ENCODE peak calls at places on chromosomes 11 and 22, in nine cellular contexts. One of them, this sample, is unnamed.

GRCh38 chr11:78562398-78562797 is 12.3 kb downstream of the NARS2 start:
- DNase-seq in RCC 7860: peak
- DNase-seq in stimulated activated CD4-positive, alpha-beta T cell treated with anti-CD3 and anti-CD28 coated beads, Interleukin-1b, Interleukin-23, amount 100 ng/mL, for 1 hour: no peak
- DNase-seq in ovary: no peak
- DNase-seq in iris pigment epithelial cell: peak
- DNase-seq in NCI-H1105 treated with DMSO at 0.1 percent for 48 hours: no peak
- DNase-seq in KG1: no peak
- DNase-seq in pancreas: no peak
- DNase-seq in fibroblast of mammary gland: peak
- DNase-seq in this sample: no peak

GRCh38 chr11:61787928-61788491 is 4.4 kb downstream of the TMEM258 start:
- DNase-seq in pancreas: no peak
- DNase-seq in ovary: no peak
- DNase-seq in NCI-H1105 treated with DMSO at 0.1 percent for 48 hours: peak
- DNase-seq in iris pigment epithelial cell: peak
- DNase-seq in KG1: peak
- DNase-seq in RCC 7860: peak
- DNase-seq in fibroblast of mammary gland: peak
- DNase-seq in stimulated activated CD4-positive, alpha-beta T cell treated with anti-CD3 and anti-CD28 coated beads, Interleukin-1b, Interleukin-23, amount 100 ng/mL, for 1 hour: no peak
- DNase-seq in this sample: no peak

GRCh38 chr22:40789131-40789530 is 30.0 kb downstream of the SLC25A17 start:
- DNase-seq in NCI-H1105 treated with DMSO at 0.1 percent for 48 hours: no peak
- DNase-seq in RCC 7860: no peak
- DNase-seq in fibroblast of mammary gland: no peak
- DNase-seq in KG1: no peak
- DNase-seq in pancreas: no peak
- DNase-seq in ovary: no peak
- DNase-seq in stimulated activated CD4-positive, alpha-beta T cell treated with anti-CD3 and anti-CD28 coated beads, Interleukin-1b, Interleukin-23, amount 100 ng/mL, for 1 hour: no peak
- DNase-seq in iris pigment epithelial cell: no peak
- DNase-seq in this sample: no peak

GRCh38 chr22:31488988-31489617 is 539 bp downstream of the EIF4ENIF1 start:
- DNase-seq in iris pigment epithelial cell: peak
- DNase-seq in pancreas: peak
- DNase-seq in RCC 7860: no peak
- DNase-seq in KG1: no peak
- DNase-seq in ovary: peak
- DNase-seq in NCI-H1105 treated with DMSO at 0.1 percent for 48 hours: no peak
- DNase-seq in stimulated activated CD4-positive, alpha-beta T cell treated with anti-CD3 and anti-CD28 coated beads, Interleukin-1b, Interleukin-23, amount 100 ng/mL, for 1 hour: peak
- DNase-seq in fibroblast of mammary gland: no peak
- DNase-seq in this sample: no peak

GRCh38 chr11:561148-562003 is 606 bp downstream of the RASSF7 start:
- DNase-seq in ovary: no peak
- DNase-seq in iris pigment epithelial cell: peak
- DNase-seq in stimulated activated CD4-positive, alpha-beta T cell treated with anti-CD3 and anti-CD28 coated beads, Interleukin-1b, Interleukin-23, amount 100 ng/mL, for 1 hour: no peak
- DNase-seq in NCI-H1105 treated with DMSO at 0.1 percent for 48 hours: no peak
- DNase-seq in KG1: no peak
- DNase-seq in fibroblast of mammary gland: no peak
- DNase-seq in RCC 7860: peak
- DNase-seq in pancreas: peak
- DNase-seq in this sample: no peak

GRCh38 chr11:69867076-69868002 is 48.1 kb upstream of the FGF3 start:
- DNase-seq in fibroblast of mammary gland: peak
- DNase-seq in pancreas: no peak
- DNase-seq in KG1: no peak
- DNase-seq in NCI-H1105 treated with DMSO at 0.1 percent for 48 hours: no peak
- DNase-seq in ovary: no peak
- DNase-seq in iris pigment epithelial cell: peak
- DNase-seq in stimulated activated CD4-positive, alpha-beta T cell treated with anti-CD3 and anti-CD28 coated beads, Interleukin-1b, Interleukin-23, amount 100 ng/mL, for 1 hour: no peak
- DNase-seq in RCC 7860: peak
- DNase-seq in this sample: no peak

GRCh38 chr11:69636512-69636866 is 4.5 kb upstream of the CCND1 start:
- DNase-seq in iris pigment epithelial cell: peak
- DNase-seq in KG1: no peak
- DNase-seq in stimulated activated CD4-positive, alpha-beta T cell treated with anti-CD3 and anti-CD28 coated beads, Interleukin-1b, Interleukin-23, amount 100 ng/mL, for 1 hour: no peak
- DNase-seq in pancreas: peak
- DNase-seq in fibroblast of mammary gland: peak
- DNase-seq in RCC 7860: no peak
- DNase-seq in ovary: peak
- DNase-seq in NCI-H1105 treated with DMSO at 0.1 percent for 48 hours: no peak
- DNase-seq in this sample: no peak

GRCh38 chr22:49924113-49924833 is 5.8 kb downstream of the CRELD2 start:
- DNase-seq in KG1: no peak
- DNase-seq in RCC 7860: no peak
- DNase-seq in ovary: no peak
- DNase-seq in stimulated activated CD4-positive, alpha-beta T cell treated with anti-CD3 and anti-CD28 coated beads, Interleukin-1b, Interleukin-23, amount 100 ng/mL, for 1 hour: no peak
- DNase-seq in NCI-H1105 treated with DMSO at 0.1 percent for 48 hours: no peak
- DNase-seq in fibroblast of mammary gland: no peak
- DNase-seq in pancreas: no peak
- DNase-seq in iris pigment epithelial cell: no peak
- DNase-seq in this sample: no peak

GRCh38 chr22:49801391-49802060 is 26.1 kb downstream of the BRD1 start:
- DNase-seq in iris pigment epithelial cell: no peak
- DNase-seq in RCC 7860: no peak
- DNase-seq in KG1: no peak
- DNase-seq in ovary: no peak
- DNase-seq in pancreas: no peak
- DNase-seq in stimulated activated CD4-positive, alpha-beta T cell treated with anti-CD3 and anti-CD28 coated beads, Interleukin-1b, Interleukin-23, amount 100 ng/mL, for 1 hour: no peak
- DNase-seq in fibroblast of mammary gland: no peak
- DNase-seq in NCI-H1105 treated with DMSO at 0.1 percent for 48 hours: no peak
- DNase-seq in this sample: no peak

GRCh38 chr11:73167555-73167954 is 25.4 kb upstream of the FCHSD2 start:
- DNase-seq in iris pigment epithelial cell: no peak
- DNase-seq in RCC 7860: no peak
- DNase-seq in KG1: no peak
- DNase-seq in pancreas: no peak
- DNase-seq in fibroblast of mammary gland: no peak
- DNase-seq in ovary: peak
- DNase-seq in NCI-H1105 treated with DMSO at 0.1 percent for 48 hours: no peak
- DNase-seq in stimulated activated CD4-positive, alpha-beta T cell treated with anti-CD3 and anti-CD28 coated beads, Interleukin-1b, Interleukin-23, amount 100 ng/mL, for 1 hour: no peak
- DNase-seq in this sample: no peak

GRCh38 chr11:10683429-10683828 is 10.1 kb downstream of the IRAG1 start:
- DNase-seq in stimulated activated CD4-positive, alpha-beta T cell treated with anti-CD3 and anti-CD28 coated beads, Interleukin-1b, Interleukin-23, amount 100 ng/mL, for 1 hour: no peak
- DNase-seq in ovary: no peak
- DNase-seq in RCC 7860: no peak
- DNase-seq in NCI-H1105 treated with DMSO at 0.1 percent for 48 hours: no peak
- DNase-seq in pancreas: no peak
- DNase-seq in KG1: no peak
- DNase-seq in iris pigment epithelial cell: no peak
- DNase-seq in fibroblast of mammary gland: no peak
- DNase-seq in this sample: no peak

GRCh38 chr11:64537876-64538275 is 53.1 kb upstream of the SLC22A12 start:
- DNase-seq in fibroblast of mammary gland: no peak
- DNase-seq in NCI-H1105 treated with DMSO at 0.1 percent for 48 hours: no peak
- DNase-seq in iris pigment epithelial cell: no peak
- DNase-seq in pancreas: no peak
- DNase-seq in ovary: no peak
- DNase-seq in RCC 7860: no peak
- DNase-seq in KG1: no peak
- DNase-seq in stimulated activated CD4-positive, alpha-beta T cell treated with anti-CD3 and anti-CD28 coated beads, Interleukin-1b, Interleukin-23, amount 100 ng/mL, for 1 hour: no peak
- DNase-seq in this sample: peak

GRCh38 chr11:116972692-116973091 is 125.5 kb downstream of the SIK3 start:
- DNase-seq in ovary: no peak
- DNase-seq in NCI-H1105 treated with DMSO at 0.1 percent for 48 hours: no peak
- DNase-seq in stimulated activated CD4-positive, alpha-beta T cell treated with anti-CD3 and anti-CD28 coated beads, Interleukin-1b, Interleukin-23, amount 100 ng/mL, for 1 hour: no peak
- DNase-seq in pancreas: no peak
- DNase-seq in KG1: no peak
- DNase-seq in RCC 7860: no peak
- DNase-seq in iris pigment epithelial cell: no peak
- DNase-seq in fibroblast of mammary gland: no peak
- DNase-seq in this sample: no peak

GRCh38 chr22:38201371-38201717 is 450 bp upstream of the MAFF start:
- DNase-seq in ovary: no peak
- DNase-seq in fibroblast of mammary gland: no peak
- DNase-seq in iris pigment epithelial cell: no peak
- DNase-seq in NCI-H1105 treated with DMSO at 0.1 percent for 48 hours: no peak
- DNase-seq in stimulated activated CD4-positive, alpha-beta T cell treated with anti-CD3 and anti-CD28 coated beads, Interleukin-1b, Interleukin-23, amount 100 ng/mL, for 1 hour: no peak
- DNase-seq in RCC 7860: no peak
- DNase-seq in KG1: no peak
- DNase-seq in pancreas: no peak
- DNase-seq in this sample: no peak

GRCh38 chr22:31897842-31898241 is 46.5 kb upstream of the YWHAH start:
- DNase-seq in RCC 7860: no peak
- DNase-seq in NCI-H1105 treated with DMSO at 0.1 percent for 48 hours: no peak
- DNase-seq in pancreas: no peak
- DNase-seq in iris pigment epithelial cell: no peak
- DNase-seq in fibroblast of mammary gland: peak
- DNase-seq in stimulated activated CD4-positive, alpha-beta T cell treated with anti-CD3 and anti-CD28 coated beads, Interleukin-1b, Interleukin-23, amount 100 ng/mL, for 1 hour: no peak
- DNase-seq in KG1: no peak
- DNase-seq in ovary: no peak
- DNase-seq in this sample: no peak

GRCh38 chr11:2577071-2578005 is 122.5 kb downstream of the KCNQ1OT1 start:
- DNase-seq in RCC 7860: no peak
- DNase-seq in NCI-H1105 treated with DMSO at 0.1 percent for 48 hours: no peak
- DNase-seq in ovary: peak
- DNase-seq in pancreas: peak
- DNase-seq in KG1: no peak
- DNase-seq in stimulated activated CD4-positive, alpha-beta T cell treated with anti-CD3 and anti-CD28 coated beads, Interleukin-1b, Interleukin-23, amount 100 ng/mL, for 1 hour: no peak
- DNase-seq in fibroblast of mammary gland: no peak
- DNase-seq in iris pigment epithelial cell: no peak
- DNase-seq in this sample: no peak

GRCh38 chr11:92211576-92212167 is 12.9 kb upstream of the FAT3 start:
- DNase-seq in fibroblast of mammary gland: peak
- DNase-seq in ovary: no peak
- DNase-seq in pancreas: no peak
- DNase-seq in KG1: no peak
- DNase-seq in RCC 7860: no peak
- DNase-seq in iris pigment epithelial cell: peak
- DNase-seq in NCI-H1105 treated with DMSO at 0.1 percent for 48 hours: peak
- DNase-seq in stimulated activated CD4-positive, alpha-beta T cell treated with anti-CD3 and anti-CD28 coated beads, Interleukin-1b, Interleukin-23, amount 100 ng/mL, for 1 hour: no peak
- DNase-seq in this sample: no peak

GRCh38 chr22:33650244-33650643 is 270.0 kb downstream of the LARGE1 start:
- DNase-seq in fibroblast of mammary gland: no peak
- DNase-seq in ovary: no peak
- DNase-seq in iris pigment epithelial cell: no peak
- DNase-seq in pancreas: no peak
- DNase-seq in stimulated activated CD4-positive, alpha-beta T cell treated with anti-CD3 and anti-CD28 coated beads, Interleukin-1b, Interleukin-23, amount 100 ng/mL, for 1 hour: no peak
- DNase-seq in NCI-H1105 treated with DMSO at 0.1 percent for 48 hours: no peak
- DNase-seq in KG1: no peak
- DNase-seq in RCC 7860: no peak
- DNase-seq in this sample: no peak

GRCh38 chr11:7630002-7630401 is 43.3 kb downstream of the CYB5R2 start:
- DNase-seq in fibroblast of mammary gland: no peak
- DNase-seq in RCC 7860: no peak
- DNase-seq in ovary: no peak
- DNase-seq in KG1: no peak
- DNase-seq in pancreas: no peak
- DNase-seq in iris pigment epithelial cell: no peak
- DNase-seq in NCI-H1105 treated with DMSO at 0.1 percent for 48 hours: no peak
- DNase-seq in stimulated activated CD4-positive, alpha-beta T cell treated with anti-CD3 and anti-CD28 coated beads, Interleukin-1b, Interleukin-23, amount 100 ng/mL, for 1 hour: no peak
- DNase-seq in this sample: no peak

GRCh38 chr11:18115360-18116127 is 9.7 kb upstream of the SAAL1 start:
- DNase-seq in iris pigment epithelial cell: peak
- DNase-seq in ovary: peak
- DNase-seq in NCI-H1105 treated with DMSO at 0.1 percent for 48 hours: peak
- DNase-seq in fibroblast of mammary gland: peak
- DNase-seq in stimulated activated CD4-positive, alpha-beta T cell treated with anti-CD3 and anti-CD28 coated beads, Interleukin-1b, Interleukin-23, amount 100 ng/mL, for 1 hour: peak
- DNase-seq in pancreas: peak
- DNase-seq in KG1: peak
- DNase-seq in RCC 7860: peak
- DNase-seq in this sample: no peak

GRCh38 chr11:130166457-130166784 is 6.8 kb downstream of the ST14 start:
- DNase-seq in fibroblast of mammary gland: peak
- DNase-seq in NCI-H1105 treated with DMSO at 0.1 percent for 48 hours: no peak
- DNase-seq in ovary: no peak
- DNase-seq in stimulated activated CD4-positive, alpha-beta T cell treated with anti-CD3 and anti-CD28 coated beads, Interleukin-1b, Interleukin-23, amount 100 ng/mL, for 1 hour: no peak
- DNase-seq in KG1: no peak
- DNase-seq in RCC 7860: peak
- DNase-seq in pancreas: no peak
- DNase-seq in iris pigment epithelial cell: peak
- DNase-seq in this sample: peak

GRCh38 chr11:111812211-111812610 is 46.0 kb upstream of the PPP2R1B start:
- DNase-seq in ovary: no peak
- DNase-seq in NCI-H1105 treated with DMSO at 0.1 percent for 48 hours: no peak
- DNase-seq in stimulated activated CD4-positive, alpha-beta T cell treated with anti-CD3 and anti-CD28 coated beads, Interleukin-1b, Interleukin-23, amount 100 ng/mL, for 1 hour: no peak
- DNase-seq in fibroblast of mammary gland: no peak
- DNase-seq in RCC 7860: no peak
- DNase-seq in KG1: no peak
- DNase-seq in iris pigment epithelial cell: no peak
- DNase-seq in pancreas: no peak
- DNase-seq in this sample: no peak

GRCh38 chr22:23698094-23698493 is 7.3 kb downstream of the RGL4 start:
- DNase-seq in KG1: no peak
- DNase-seq in iris pigment epithelial cell: no peak
- DNase-seq in pancreas: no peak
- DNase-seq in ovary: no peak
- DNase-seq in RCC 7860: no peak
- DNase-seq in fibroblast of mammary gland: no peak
- DNase-seq in stimulated activated CD4-positive, alpha-beta T cell treated with anti-CD3 and anti-CD28 coated beads, Interleukin-1b, Interleukin-23, amount 100 ng/mL, for 1 hour: no peak
- DNase-seq in NCI-H1105 treated with DMSO at 0.1 percent for 48 hours: no peak
- DNase-seq in this sample: no peak

GRCh38 chr22:33380789-33381530 is 322.8 kb upstream of the SYN3 start:
- DNase-seq in stimulated activated CD4-positive, alpha-beta T cell treated with anti-CD3 and anti-CD28 coated beads, Interleukin-1b, Interleukin-23, amount 100 ng/mL, for 1 hour: no peak
- DNase-seq in NCI-H1105 treated with DMSO at 0.1 percent for 48 hours: no peak
- DNase-seq in fibroblast of mammary gland: peak
- DNase-seq in iris pigment epithelial cell: peak
- DNase-seq in pancreas: no peak
- DNase-seq in ovary: no peak
- DNase-seq in RCC 7860: peak
- DNase-seq in KG1: no peak
- DNase-seq in this sample: no peak

GRCh38 chr22:46346680-46347405 is 11.3 kb downstream of the TRMU start:
- DNase-seq in pancreas: peak
- DNase-seq in ovary: no peak
- DNase-seq in stimulated activated CD4-positive, alpha-beta T cell treated with anti-CD3 and anti-CD28 coated beads, Interleukin-1b, Interleukin-23, amount 100 ng/mL, for 1 hour: no peak
- DNase-seq in KG1: no peak
- DNase-seq in RCC 7860: no peak
- DNase-seq in fibroblast of mammary gland: no peak
- DNase-seq in iris pigment epithelial cell: no peak
- DNase-seq in NCI-H1105 treated with DMSO at 0.1 percent for 48 hours: no peak
- DNase-seq in this sample: no peak

GRCh38 chr11:110891411-110891810 is 179.2 kb upstream of the ARHGAP20 start:
- DNase-seq in NCI-H1105 treated with DMSO at 0.1 percent for 48 hours: no peak
- DNase-seq in iris pigment epithelial cell: peak
- DNase-seq in pancreas: no peak
- DNase-seq in ovary: no peak
- DNase-seq in KG1: no peak
- DNase-seq in fibroblast of mammary gland: peak
- DNase-seq in RCC 7860: no peak
- DNase-seq in stimulated activated CD4-positive, alpha-beta T cell treated with anti-CD3 and anti-CD28 coated beads, Interleukin-1b, Interleukin-23, amount 100 ng/mL, for 1 hour: no peak
- DNase-seq in this sample: no peak

GRCh38 chr22:36548606-36549005 is 19.6 kb upstream of the EIF3D start:
- DNase-seq in NCI-H1105 treated with DMSO at 0.1 percent for 48 hours: no peak
- DNase-seq in pancreas: no peak
- DNase-seq in fibroblast of mammary gland: no peak
- DNase-seq in stimulated activated CD4-positive, alpha-beta T cell treated with anti-CD3 and anti-CD28 coated beads, Interleukin-1b, Interleukin-23, amount 100 ng/mL, for 1 hour: no peak
- DNase-seq in KG1: no peak
- DNase-seq in RCC 7860: no peak
- DNase-seq in iris pigment epithelial cell: no peak
- DNase-seq in ovary: no peak
- DNase-seq in this sample: no peak

GRCh38 chr11:62909107-62909894 is 11.9 kb downstream of the CHRM1 start:
- DNase-seq in iris pigment epithelial cell: peak
- DNase-seq in stimulated activated CD4-positive, alpha-beta T cell treated with anti-CD3 and anti-CD28 coated beads, Interleukin-1b, Interleukin-23, amount 100 ng/mL, for 1 hour: no peak
- DNase-seq in pancreas: peak
- DNase-seq in RCC 7860: peak
- DNase-seq in ovary: no peak
- DNase-seq in fibroblast of mammary gland: peak
- DNase-seq in NCI-H1105 treated with DMSO at 0.1 percent for 48 hours: peak
- DNase-seq in KG1: no peak
- DNase-seq in this sample: no peak

GRCh38 chr22:27783436-27784098 is 18.0 kb downstream of the MN1 start:
- DNase-seq in ovary: no peak
- DNase-seq in pancreas: no peak
- DNase-seq in stimulated activated CD4-positive, alpha-beta T cell treated with anti-CD3 and anti-CD28 coated beads, Interleukin-1b, Interleukin-23, amount 100 ng/mL, for 1 hour: no peak
- DNase-seq in RCC 7860: no peak
- DNase-seq in fibroblast of mammary gland: no peak
- DNase-seq in KG1: no peak
- DNase-seq in NCI-H1105 treated with DMSO at 0.1 percent for 48 hours: no peak
- DNase-seq in iris pigment epithelial cell: no peak
- DNase-seq in this sample: no peak

GRCh38 chr11:67664213-67664585 is 10.2 kb downstream of the ALDH3B2 start:
- DNase-seq in RCC 7860: no peak
- DNase-seq in stimulated activated CD4-positive, alpha-beta T cell treated with anti-CD3 and anti-CD28 coated beads, Interleukin-1b, Interleukin-23, amount 100 ng/mL, for 1 hour: no peak
- DNase-seq in pancreas: no peak
- DNase-seq in NCI-H1105 treated with DMSO at 0.1 percent for 48 hours: no peak
- DNase-seq in iris pigment epithelial cell: no peak
- DNase-seq in ovary: no peak
- DNase-seq in KG1: no peak
- DNase-seq in fibroblast of mammary gland: no peak
- DNase-seq in this sample: no peak

GRCh38 chr11:82682003-82682751 is 51.5 kb downstream of the FAM181B start:
- DNase-seq in fibroblast of mammary gland: peak
- DNase-seq in pancreas: no peak
- DNase-seq in ovary: no peak
- DNase-seq in iris pigment epithelial cell: peak
- DNase-seq in KG1: peak
- DNase-seq in NCI-H1105 treated with DMSO at 0.1 percent for 48 hours: peak
- DNase-seq in stimulated activated CD4-positive, alpha-beta T cell treated with anti-CD3 and anti-CD28 coated beads, Interleukin-1b, Interleukin-23, amount 100 ng/mL, for 1 hour: no peak
- DNase-seq in RCC 7860: peak
- DNase-seq in this sample: peak

This sample was measured in NCI-H446 treated with DMSO at 0.1 percent for 48 hours.